ENCODE peak calls at places on chromosomes 3 and 15, in five cellular contexts. One of them, this sample, is unnamed.

GRCh38 chr15:90790057-90790456 is 72.9 kb downstream of the BLM start:
- DNase-seq in upper lobe of right lung: no peak
- DNase-seq in PC-3: no peak
- DNase-seq in tibial artery: no peak
- DNase-seq in K562: no peak
- DNase-seq in this sample: no peak

GRCh38 chr15:40098489-40099261 is 10.0 kb downstream of the BMF start:
- DNase-seq in tibial artery: peak; percentile 84
- DNase-seq in upper lobe of right lung: peak; percentile 83
- DNase-seq in PC-3: peak; percentile 90
- DNase-seq in K562: peak; percentile 87
- DNase-seq in this sample: peak; percentile 96

GRCh38 chr3:53773586-53774368 is 72.4 kb downstream of the CHDH start:
- DNase-seq in upper lobe of right lung: no peak
- DNase-seq in PC-3: no peak
- DNase-seq in K562: no peak
- DNase-seq in tibial artery: peak; percentile 65
- DNase-seq in this sample: peak; percentile 40

GRCh38 chr3:50587806-50588758 is 18.8 kb downstream of the HEMK1 start:
- DNase-seq in PC-3: no peak
- DNase-seq in upper lobe of right lung: no peak
- DNase-seq in tibial artery: no peak
- DNase-seq in K562: no peak
- DNase-seq in this sample: no peak

GRCh38 chr3:42747581-42747980 is 25.5 kb downstream of the CCDC13 start:
- DNase-seq in PC-3: no peak
- DNase-seq in tibial artery: peak; percentile 22
- DNase-seq in upper lobe of right lung: no peak
- DNase-seq in K562: no peak
- DNase-seq in this sample: no peak

GRCh38 chr3:16411450-16411849 is 102.0 kb downstream of the RFTN1 start:
- DNase-seq in PC-3: no peak
- DNase-seq in K562: no peak
- DNase-seq in upper lobe of right lung: no peak
- DNase-seq in tibial artery: no peak
- DNase-seq in this sample: no peak

GRCh38 chr3:55609230-55610100 is 122.4 kb upstream of the WNT5A start:
- DNase-seq in K562: peak; percentile 8
- DNase-seq in tibial artery: no peak
- DNase-seq in upper lobe of right lung: no peak
- DNase-seq in PC-3: peak; percentile 42
- DNase-seq in this sample: no peak

GRCh38 chr3:192130534-192131132 is 596.7 kb downstream of the FGF12 start:
- DNase-seq in K562: peak; percentile 27
- DNase-seq in upper lobe of right lung: no peak
- DNase-seq in PC-3: peak; percentile 66
- DNase-seq in tibial artery: peak; percentile 39
- DNase-seq in this sample: peak; percentile 14

GRCh38 chr3:50090985-50091384 is 2.3 kb downstream of the RBM5 start:
- DNase-seq in K562: no peak
- DNase-seq in PC-3: no peak
- DNase-seq in upper lobe of right lung: no peak
- DNase-seq in tibial artery: no peak
- DNase-seq in this sample: no peak

GRCh38 chr3:135103913-135104312 is 308.9 kb downstream of the EPHB1 start:
- DNase-seq in upper lobe of right lung: no peak
- DNase-seq in K562: no peak
- DNase-seq in PC-3: no peak
- DNase-seq in tibial artery: no peak
- DNase-seq in this sample: no peak

GRCh38 chr3:194508486-194509449 is 22.0 kb upstream of the ATP13A3 start:
- DNase-seq in PC-3: no peak
- DNase-seq in upper lobe of right lung: no peak
- DNase-seq in tibial artery: no peak
- DNase-seq in K562: no peak
- DNase-seq in this sample: no peak
- H3K27ac ChIP-seq in PC-3: no peak overlapping the region
- H3K27ac ChIP-seq in upper lobe of right lung: no peak overlapping the region
- H3K27ac ChIP-seq in tibial artery: no peak overlapping the region
- H3K27ac ChIP-seq in K562: no peak overlapping the region
- H3K27ac ChIP-seq in this sample: no peak overlapping the region

GRCh38 chr3:100720423-100720822 is 11.1 kb downstream of the TFG start:
- DNase-seq in upper lobe of right lung: no peak
- DNase-seq in K562: no peak
- DNase-seq in PC-3: no peak
- DNase-seq in tibial artery: no peak
- DNase-seq in this sample: no peak
- H3K36me3 ChIP-seq in upper lobe of right lung: peaks cover 56% of the 10 kb centered on the region
- H3K36me3 ChIP-seq in K562: peaks cover 89% of the 10 kb centered on the region
- H3K36me3 ChIP-seq in PC-3: peaks cover 68% of the 10 kb centered on the region
- H3K36me3 ChIP-seq in tibial artery: peaks cover 19% of the 10 kb centered on the region
- H3K36me3 ChIP-seq in this sample: peaks cover 36% of the 10 kb centered on the region

GRCh38 chr3:64353256-64353655 is 128.0 kb upstream of the PRICKLE2 start:
- DNase-seq in PC-3: no peak
- DNase-seq in K562: no peak
- DNase-seq in upper lobe of right lung: no peak
- DNase-seq in tibial artery: no peak
- DNase-seq in this sample: no peak

GRCh38 chr3:64354221-64354620 is 129.0 kb upstream of the PRICKLE2 start:
- DNase-seq in upper lobe of right lung: no peak
- DNase-seq in tibial artery: no peak
- DNase-seq in PC-3: no peak
- DNase-seq in K562: no peak
- DNase-seq in this sample: peak; percentile 70

GRCh38 chr3:64351713-64352595 is 126.7 kb upstream of the PRICKLE2 start:
- DNase-seq in K562: no peak
- DNase-seq in upper lobe of right lung: no peak
- DNase-seq in PC-3: no peak
- DNase-seq in tibial artery: no peak
- DNase-seq in this sample: peak; percentile 53

GRCh38 chr3:64354956-64355355 is 129.7 kb upstream of the PRICKLE2 start:
- DNase-seq in PC-3: no peak
- DNase-seq in K562: no peak
- DNase-seq in upper lobe of right lung: no peak
- DNase-seq in tibial artery: no peak
- DNase-seq in this sample: no peak

DNA sequence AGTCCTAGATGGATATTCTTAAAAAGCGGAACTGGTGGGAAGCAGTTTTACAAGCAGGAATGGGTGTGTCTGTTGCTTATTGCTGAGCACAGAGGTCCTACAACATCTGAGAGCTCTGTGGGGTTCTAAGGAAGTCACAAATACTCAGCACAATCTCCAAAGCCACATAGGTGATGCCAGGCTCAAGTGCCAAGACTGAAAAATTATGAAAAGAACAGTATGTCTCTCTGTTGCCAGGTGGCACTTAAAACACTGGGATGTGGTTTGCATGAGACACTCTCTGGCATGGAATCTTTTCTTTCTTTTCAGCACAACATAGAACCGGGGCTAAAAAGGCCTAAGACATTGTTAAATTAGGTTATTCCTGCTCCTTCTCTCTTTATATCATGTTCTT is 127.3 kb upstream of the PRICKLE2 start:
- DNase-seq in K562: no peak
- DNase-seq in tibial artery: no peak
- DNase-seq in PC-3: no peak
- DNase-seq in upper lobe of right lung: no peak
- DNase-seq in this sample: no peak
- H3K27ac ChIP-seq in K562: no peak overlapping the region
- H3K27ac ChIP-seq in tibial artery: no peak overlapping the region
- H3K27ac ChIP-seq in PC-3: no peak overlapping the region
- H3K27ac ChIP-seq in upper lobe of right lung: peak overlapping the region; percentile 59
- H3K27ac ChIP-seq in this sample: peak overlapping the region; percentile 51

DNA sequence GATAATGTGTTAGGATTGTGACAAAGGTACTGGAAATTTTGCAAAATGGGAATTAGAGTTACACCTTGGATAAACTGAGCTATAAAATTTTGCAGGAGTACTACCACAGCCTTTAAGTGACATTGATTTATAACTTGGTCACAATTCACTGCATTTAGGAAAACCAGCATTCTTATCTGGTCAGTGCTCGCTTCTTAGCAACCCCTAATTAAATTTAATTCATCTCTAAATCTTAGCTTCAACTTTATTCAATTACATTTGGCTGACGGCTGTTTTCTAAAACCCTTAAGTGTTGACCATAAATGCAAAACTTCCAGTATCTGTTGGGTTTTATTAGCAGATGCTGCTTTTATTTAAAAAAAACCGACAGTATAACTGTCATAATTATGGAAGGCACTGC is 31.3 kb downstream of the TFRC start:
- DNase-seq in K562: no peak
- DNase-seq in tibial artery: no peak
- DNase-seq in PC-3: no peak
- DNase-seq in upper lobe of right lung: no peak
- DNase-seq in this sample: no peak
- H3K36me3 ChIP-seq in K562: peaks cover 87% of the 10 kb centered on the region
- H3K36me3 ChIP-seq in tibial artery: peaks cover 55% of the 10 kb centered on the region
- H3K36me3 ChIP-seq in PC-3: peaks cover 65% of the 10 kb centered on the region
- H3K36me3 ChIP-seq in upper lobe of right lung: peaks cover 75% of the 10 kb centered on the region
- H3K36me3 ChIP-seq in this sample: peaks cover 50% of the 10 kb centered on the region

GRCh38 chr15:39061952-39062464 is 497.4 kb upstream of the RASGRP1 start:
- DNase-seq in PC-3: no peak
- DNase-seq in upper lobe of right lung: no peak
- DNase-seq in tibial artery: no peak
- DNase-seq in K562: no peak
- DNase-seq in this sample: no peak

GRCh38 chr15:39066677-39067076 is 502.1 kb upstream of the RASGRP1 start:
- DNase-seq in upper lobe of right lung: no peak
- DNase-seq in tibial artery: no peak
- DNase-seq in K562: no peak
- DNase-seq in PC-3: peak; percentile 15
- DNase-seq in this sample: no peak
- H3K27ac ChIP-seq in upper lobe of right lung: no peak overlapping the region
- H3K27ac ChIP-seq in tibial artery: no peak overlapping the region
- H3K27ac ChIP-seq in K562: no peak overlapping the region
- H3K27ac ChIP-seq in PC-3: no peak overlapping the region
- H3K27ac ChIP-seq in this sample: no peak overlapping the region